ENCODE peak calls at places on chromosome X, in six cellular contexts. T is K562, K is HepG2, L is HCT116, D is GM12878, Q is SK-N-SH. S is an unnamed sample.

GRCh38 chrX:46433892-46434291 is 111.3 kb downstream of the ZNF674 start:
- DNase-seq in T (no peak), K (no peak), L (no peak), D (no peak), Q (no peak), S (no peak)

GRCh38 chrX:16946971-16947562 is 609 bp downstream of the REPS2 start:
- DNase-seq in T (no peak), K (no peak), L (no peak), D (no peak), Q (no peak), S (no peak)

GRCh38 chrX:20011608-20012007 is 20.7 kb upstream of the BCLAF3 start:
- DNase-seq in T (no peak), K (no peak), L (no peak), D (no peak), Q (no peak), S (no peak)

GRCh38 chrX:54891573-54891972 is 29.1 kb upstream of the TRO start:
- DNase-seq in T (peak; percentile 18), K (peak; percentile 21), L (peak; percentile 23), D (no peak), Q (peak; percentile 29), S (peak; percentile 36)

GRCh38 chrX:42934020-42934701 is 156.2 kb upstream of the PPP1R2C start:
- DNase-seq in T (no peak), K (no peak), L (no peak), D (peak; percentile 75), Q (no peak), S (no peak)

GRCh38 chrX:17000751-17001150 is 54.3 kb downstream of the REPS2 start:
- DNase-seq in T (no peak), K (peak; percentile 55), L (no peak), D (no peak), Q (no peak), S (no peak)

GRCh38 chrX:112784692-112785091 is 55.9 kb downstream of the AMOT start:
- DNase-seq in T (no peak), K (no peak), L (no peak), D (no peak), Q (no peak), S (no peak)

GRCh38 chrX:69562904-69563568 is 52.9 kb upstream of the EDA start:
- DNase-seq in T (no peak), K (peak; percentile 36), L (no peak), D (no peak), Q (no peak), S (no peak)

GRCh38 chrX:114798902-114799301 is 215.0 kb downstream of the HTR2C start:
- DNase-seq in T (no peak), K (no peak), L (peak; percentile 38), D (no peak), Q (no peak), S (no peak)

GRCh38 chrX:32673193-32673592 is 538.2 kb downstream of the DMD start:
- DNase-seq in T (no peak), K (peak; percentile 0), L (no peak), D (no peak), Q (no peak), S (peak; percentile 9)

GRCh38 chrX:40065291-40066046 is 32.3 kb downstream of the BCOR start:
- DNase-seq in T (no peak), K (no peak), L (no peak), D (no peak), Q (no peak), S (no peak)

GRCh38 chrX:154800508-154801207 is 4.6 kb downstream of the MPP1 start:
- DNase-seq in T (no peak), K (peak; percentile 36), L (no peak), D (no peak), Q (no peak), S (no peak)

GRCh38 chrX:40088299-40088625 is 9.5 kb downstream of the BCOR start:
- DNase-seq in T (no peak), K (no peak), L (no peak), D (no peak), Q (no peak), S (no peak)

GRCh38 chrX:96770315-96770714 is 85.7 kb downstream of the DIAPH2 start:
- DNase-seq in T (peak; percentile 2), K (peak; percentile 0), L (no peak), D (no peak), Q (peak; percentile 20), S (no peak)

GRCh38 chrX:40107291-40108083 is 9.7 kb upstream of the BCOR start:
- DNase-seq in T (no peak), K (no peak), L (peak; percentile 77), D (no peak), Q (peak; percentile 44), S (no peak)

GRCh38 chrX:8897259-8897658 is 96.1 kb upstream of the FAM9A start:
- DNase-seq in T (no peak), K (no peak), L (no peak), D (no peak), Q (no peak), S (no peak)

GRCh38 chrX:29215251-29215650 is 628.0 kb downstream of the IL1RAPL1 start:
- DNase-seq in T (no peak), K (no peak), L (no peak), D (no peak), Q (no peak), S (no peak)

GRCh38 chrX:44903107-44903506 is 30.1 kb downstream of the KDM6A start:
- DNase-seq in T (peak; percentile 34), K (peak; percentile 50), L (peak; percentile 33), D (no peak), Q (no peak), S (no peak)

GRCh38 chrX:23317799-23318724 is 16.6 kb upstream of the PTCHD1 start:
- DNase-seq in T (peak; percentile 68), K (no peak), L (no peak), D (no peak), Q (peak; percentile 69), S (no peak)

GRCh38 chrX:128142745-128143144 is 90.5 kb upstream of the ACTRT1 start:
- DNase-seq in T (no peak), K (no peak), L (no peak), D (no peak), Q (no peak), S (no peak)

GRCh38 chrX:68503830-68504229 is 5.0 kb downstream of the YIPF6 start:
- DNase-seq in T (no peak), K (no peak), L (no peak), D (no peak), Q (no peak), S (no peak)

GRCh38 chrX:3461824-3462508 is 115.5 kb upstream of the MXRA5 start:
- DNase-seq in T (no peak), K (no peak), L (no peak), D (peak; percentile 2), Q (no peak), S (no peak)

GRCh38 chrX:118520206-118520857 is 24.7 kb downstream of the DOCK11 start:
- DNase-seq in T (no peak), K (no peak), L (no peak), D (no peak), Q (no peak), S (no peak)

DNA sequence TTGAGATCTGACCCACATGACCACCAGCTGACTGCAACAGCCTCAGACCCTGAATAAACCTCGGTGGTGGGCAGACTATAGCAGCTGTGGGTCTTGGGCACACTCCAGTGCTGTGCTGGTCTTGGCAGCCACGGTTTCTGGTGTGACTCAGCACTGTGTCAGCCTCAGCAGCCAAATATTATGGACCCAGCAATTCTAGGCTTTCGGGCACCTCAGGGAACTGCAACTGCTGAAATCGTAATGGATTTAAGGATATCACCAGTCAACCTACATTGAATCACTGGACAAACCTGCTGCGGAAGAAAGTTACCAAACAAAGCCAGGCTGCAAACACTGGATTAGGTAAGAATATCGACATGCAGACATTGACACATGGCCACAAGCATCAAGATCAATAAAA is 10.5 kb upstream of the UBE2NL start:
- DNase-seq in T (no peak), K (no peak), L (no peak), D (no peak), Q (peak; percentile 0), S (no peak)
- TF ChIP-seq YY1 in T (no peak), K (no peak), L (no peak), D (no peak), Q (no peak), S (no peak)

GRCh38 chrX:48917139-48917980 is 1.5 kb downstream of the PIM2 start:
- DNase-seq in T (peak; percentile 91), K (peak; percentile 88), L (peak; percentile 74), D (peak; percentile 88), Q (peak; percentile 94), S (no peak)

GRCh38 chrX:48919947-48920712 is 1.3 kb upstream of the PIM2 start:
- DNase-seq in T (no peak), K (no peak), L (no peak), D (no peak), Q (no peak), S (no peak)

GRCh38 chrX:48919360-48919821 is 567 bp upstream of the PIM2 start:
- DNase-seq in T (no peak), K (no peak), L (no peak), D (no peak), Q (peak; percentile 54), S (no peak)

GRCh38 chrX:48918303-48918643 is 551 bp downstream of the PIM2 start:
- DNase-seq in T (no peak), K (no peak), L (no peak), D (no peak), Q (no peak), S (no peak)

DNA sequence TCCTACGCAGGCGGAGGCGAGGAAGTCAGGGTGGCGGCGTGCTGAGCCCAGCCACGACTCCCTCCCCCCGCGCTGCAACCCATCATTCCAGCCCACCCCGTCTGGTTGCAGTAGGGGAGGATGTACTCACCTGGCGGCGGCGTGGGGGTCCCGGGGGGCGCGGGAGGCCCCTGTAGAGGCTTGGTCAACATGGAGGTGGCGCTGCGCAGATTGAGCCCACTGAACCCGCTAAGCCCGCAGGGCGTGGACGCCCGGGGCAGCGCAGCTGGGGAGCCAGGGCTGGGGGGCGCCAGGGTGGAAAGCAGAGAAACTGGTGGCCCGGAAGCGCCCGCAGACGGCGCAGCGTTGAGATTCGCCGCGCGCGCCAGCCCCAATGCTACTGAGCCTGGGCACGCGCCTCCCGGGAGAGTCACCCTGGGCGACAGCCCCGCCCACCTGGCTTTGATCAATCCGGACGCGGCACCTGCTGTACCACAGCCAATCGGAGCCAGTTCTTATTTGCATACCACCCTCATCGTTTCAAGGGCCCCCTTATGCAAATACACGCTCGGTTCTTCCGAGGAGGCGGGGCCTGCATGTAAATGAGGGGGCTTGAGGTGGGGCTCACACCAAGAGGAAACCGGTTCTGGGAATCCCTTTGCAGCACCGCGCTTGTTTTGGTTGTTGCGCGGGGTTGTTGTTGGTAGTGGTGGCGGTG is at the start of gene PIM2:
- DNase-seq in T (peak; percentile 95), K (peak; percentile 90), L (peak; percentile 63), D (peak; percentile 81), Q (peak; percentile 93), S (peak; percentile 94)
- H3K4me1 ChIP-seq in T (peaks cover 35% of the 10 kb centered on the region), K (peaks cover 31% of the 10 kb centered on the region), L (peaks cover 19% of the 10 kb centered on the region), D (peaks cover 9% of the 10 kb centered on the region), Q (peaks cover 5% of the 10 kb centered on the region), S (peaks cover 5% of the 10 kb centered on the region)

GRCh38 chrX:71941771-71942170 is 31.1 kb downstream of the NHSL2 start:
- DNase-seq in T (no peak), K (no peak), L (no peak), D (no peak), Q (no peak), S (peak; percentile 67)
- H3K9ac ChIP-seq in T (no peak overlapping the region), K (no peak overlapping the region), L (no peak overlapping the region), D (no peak overlapping the region), Q (no peak overlapping the region), S (no peak overlapping the region)

DNA sequence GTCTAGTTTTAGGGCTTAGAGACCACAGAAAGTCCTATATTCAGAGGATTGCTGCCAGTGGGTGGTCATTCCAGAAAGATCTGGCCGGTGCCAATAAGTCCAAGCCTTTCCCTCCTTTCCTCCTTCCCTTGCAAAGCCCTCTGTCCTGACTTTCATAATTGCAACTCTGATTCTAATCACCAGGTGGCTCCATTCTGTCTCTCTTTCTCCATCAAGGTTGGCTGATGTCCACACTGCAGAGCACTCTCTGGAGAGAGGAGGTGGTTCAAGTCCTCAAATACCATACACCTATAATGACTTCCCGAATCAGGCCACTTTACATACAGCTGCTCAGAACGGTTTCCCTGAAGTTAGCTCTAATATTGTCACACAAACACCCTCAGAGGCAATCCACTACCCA is 22.4 kb upstream of the ARMCX4 start:
- DNase-seq in T (peak; percentile 21), K (peak; percentile 10), L (peak; percentile 15), D (no peak), Q (peak; percentile 38), S (no peak)
- TF ChIP-seq YY1 in T (no peak), K (no peak), L (no peak), D (no peak), Q (no peak), S (no peak)